ENCODE peak calls at places on chromosomes 3 and 15, in eight cellular contexts. A, T, I, M, H, L, F and Q are unnamed samples. For H3K4me1 and H3K9me3, the result is how much of the 10 kb centered on the place peaks cover.

GRCh38 chr3:42228796-42229195 is 37.2 kb downstream of the CCK start:
- DNase-seq in H (peak), A (no peak), I (no peak), L (no peak), T (no peak), M (no peak), F (peak), Q (no peak)

GRCh38 chr3:160577551-160578195 is 12.3 kb upstream of the KPNA4 start:
- DNase-seq in A (no peak), H (peak), I (no peak), T (no peak), M (no peak), F (no peak), L (no peak), Q (no peak)

GRCh38 chr3:16028604-16029003 is 145.9 kb upstream of the GALNT15 start:
- DNase-seq in L (no peak), M (no peak), F (peak), H (no peak), A (no peak), I (no peak), T (no peak), Q (no peak)

GRCh38 chr3:13009132-13009945 is 63.9 kb downstream of the IQSEC1 start:
- DNase-seq in T (peak), M (peak), F (no peak), H (no peak), L (peak), A (no peak), I (peak), Q (no peak)

GRCh38 chr3:65245133-65246076 is 557.6 kb upstream of the ADAMTS9 start:
- DNase-seq in H (peak), L (no peak), I (no peak), M (no peak), T (no peak), A (no peak), F (peak), Q (no peak)

GRCh38 chr3:98846101-98846500 is 55.4 kb downstream of the DCBLD2 start:
- DNase-seq in L (no peak), T (no peak), H (no peak), F (peak), M (no peak), I (no peak), A (no peak), Q (no peak)

GRCh38 chr3:133040696-133041523 is 2.7 kb downstream of the TMEM108 start:
- DNase-seq in A (peak), F (peak), M (peak), H (peak), L (peak), I (peak), T (peak), Q (no peak)

GRCh38 chr3:167520656-167521360 is 47.0 kb upstream of the SERPINI2 start:
- DNase-seq in I (no peak), M (no peak), T (no peak), H (no peak), L (no peak), F (no peak), A (no peak), Q (no peak)

GRCh38 chr15:94042163-94042954 is 189.0 kb upstream of the MCTP2 start:
- DNase-seq in H (no peak), M (no peak), T (no peak), F (peak), I (peak), L (no peak), A (no peak), Q (no peak)

GRCh38 chr3:42755681-42756578 is 17.1 kb downstream of the CCDC13 start:
- DNase-seq in A (peak), H (peak), M (no peak), T (no peak), I (no peak), L (peak), F (peak), Q (no peak)

GRCh38 chr3:174153875-174154274 is 705.3 kb upstream of the NAALADL2 start:
- DNase-seq in I (no peak), L (no peak), A (no peak), T (no peak), H (no peak), M (no peak), F (peak), Q (no peak)

GRCh38 chr3:66723231-66723630 is 222.4 kb upstream of the LRIG1 start:
- DNase-seq in I (no peak), A (no peak), T (no peak), F (peak), H (no peak), M (no peak), L (no peak), Q (no peak)

GRCh38 chr15:66613743-66614142 is 47.9 kb upstream of the LCTL start:
- DNase-seq in I (no peak), F (no peak), A (no peak), T (peak), H (no peak), M (no peak), L (no peak), Q (no peak)

GRCh38 chr3:63824309-63824708 is 5.2 kb downstream of the C3orf49 start:
- DNase-seq in M (no peak), A (no peak), H (peak), L (no peak), T (no peak), I (no peak), F (peak), Q (no peak)

GRCh38 chr3:35183915-35184675 is 455.2 kb upstream of the ARPP21 start:
- DNase-seq in F (no peak), T (no peak), M (no peak), I (no peak), H (no peak), A (no peak), L (no peak), Q (no peak)

GRCh38 chr15:52491460-52491859 is 37.2 kb downstream of the MYO5A start:
- DNase-seq in I (no peak), T (no peak), H (no peak), M (no peak), F (peak), L (no peak), A (no peak), Q (no peak)

GRCh38 chr3:191176038-191176437 is 23.0 kb upstream of the OSTN start:
- DNase-seq in A (no peak), F (no peak), L (no peak), H (no peak), I (no peak), M (no peak), T (no peak), Q (no peak)

GRCh38 chr3:138817685-138818084 is 17.0 kb downstream of the PIK3CB start:
- DNase-seq in A (no peak), I (no peak), L (no peak), H (no peak), F (no peak), M (no peak), T (no peak), Q (no peak)

GRCh38 chr3:29201609-29202008 is 79.3 kb upstream of the RBMS3 start:
- DNase-seq in I (no peak), T (no peak), F (no peak), H (no peak), A (no peak), M (no peak), L (no peak), Q (no peak)

GRCh38 chr15:92809880-92810361 is 90.2 kb upstream of the CHD2 start:
- DNase-seq in M (no peak), T (no peak), A (no peak), F (peak), H (peak), I (peak), L (peak), Q (no peak)

GRCh38 chr3:4030567-4030966 is 231.3 kb downstream of the LRRN1 start:
- DNase-seq in M (no peak), T (no peak), A (no peak), L (no peak), I (no peak), H (no peak), F (no peak), Q (no peak)

GRCh38 chr3:14204605-14205284 is 26.1 kb downstream of the LSM3 start:
- DNase-seq in T (no peak), I (no peak), H (no peak), A (no peak), M (peak), F (peak), L (peak), Q (no peak)

GRCh38 chr3:66938338-66938963 is 59.7 kb upstream of the KBTBD8 start:
- DNase-seq in I (peak), F (peak), M (no peak), T (no peak), L (peak), A (peak), H (peak), Q (no peak)

GRCh38 chr3:116051040-116051439 is 394.2 kb downstream of the LSAMP start:
- DNase-seq in H (no peak), M (peak), F (no peak), I (no peak), L (no peak), A (no peak), T (no peak), Q (no peak)

GRCh38 chr3:191499307-191500125 is 38.6 kb downstream of the PYDC2 start:
- DNase-seq in H (peak), F (peak), M (peak), T (no peak), I (peak), A (peak), L (peak), Q (no peak)

GRCh38 chr3:149476135-149476684 is 1.7 kb downstream of the TM4SF4 start:
- DNase-seq in I (no peak), F (no peak), T (no peak), H (no peak), L (no peak), A (no peak), M (no peak), Q (no peak)

GRCh38 chr3:49803464-49804140 is 541 bp downstream of the INKA1 start:
- DNase-seq in F (peak), A (peak), M (peak), L (peak), H (peak), I (no peak), T (peak), Q (no peak)

GRCh38 chr3:71185733-71186455 is 397.6 kb downstream of the FOXP1 start:
- DNase-seq in F (peak), L (peak), M (no peak), A (no peak), I (peak), T (no peak), H (peak), Q (no peak)

GRCh38 chr3:42213417-42213816 is 52.6 kb downstream of the CCK start:
- DNase-seq in I (peak), M (no peak), T (no peak), A (no peak), L (peak), F (no peak), H (no peak), Q (no peak)

GRCh38 chr3:197171481-197172067 is 126.8 kb downstream of the DLG1 start:
- DNase-seq in T (no peak), H (peak), A (no peak), L (no peak), M (no peak), I (no peak), F (peak), Q (no peak)

GRCh38 chr15:61057830-61058529 is 171.1 kb downstream of the RORA start:
- DNase-seq in I (no peak), L (no peak), F (peak), H (no peak), A (no peak), T (no peak), M (no peak), Q (no peak)

GRCh38 chr3:194282436-194283122 is 68.5 kb downstream of the CPN2 start:
- DNase-seq in H (no peak), T (peak), L (peak), I (no peak), M (peak), A (peak), F (no peak), Q (no peak)

GRCh38 chr3:72186485-72186864 is 401.5 kb upstream of the PROK2 start:
- DNase-seq in M (no peak), L (no peak), I (no peak), A (no peak), T (no peak), F (peak), H (peak), Q (no peak)

GRCh38 chr15:58517252-58517681 is 85.5 kb downstream of the LIPC start:
- DNase-seq in H (no peak), F (no peak), M (no peak), T (no peak), I (no peak), A (no peak), L (no peak), Q (no peak)

GRCh38 chr3:188171682-188172467 is 17.9 kb downstream of the LPP start:
- DNase-seq in A (no peak), F (no peak), I (no peak), H (no peak), M (no peak), L (no peak), T (no peak), Q (no peak)
- H3K27ac ChIP-seq in A (no peak), F (no peak), I (peak), H (no peak), M (peak), L (peak), T (no peak), Q (no peak)

DNA sequence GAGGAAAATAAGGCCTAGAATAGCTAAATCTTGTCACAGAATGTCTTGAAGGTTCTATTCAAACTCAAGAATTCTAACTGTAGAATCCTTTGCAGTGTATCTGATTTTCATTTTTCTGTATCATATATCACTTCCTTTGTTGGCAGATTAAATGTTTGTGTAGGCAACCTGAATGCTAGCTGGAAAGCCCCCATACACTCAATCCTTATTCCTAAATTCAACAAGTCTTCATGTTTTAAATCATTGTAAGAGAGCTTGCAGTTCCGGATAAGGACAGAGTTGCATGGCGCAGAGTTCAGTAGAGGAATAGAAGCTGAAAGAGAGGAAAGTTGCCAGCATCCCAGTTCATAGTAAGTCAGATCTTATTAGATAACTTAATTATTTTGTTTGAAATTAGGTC is 242.0 kb upstream of the SEMA6D start:
- DNase-seq in A (no peak), H (no peak), F (no peak), M (no peak), T (no peak), I (no peak), L (no peak), Q (no peak)
- H3K4me1 ChIP-seq in A (under half), H (under half), F (under half), M (under half), T (under half), I (under half), L (under half), Q (under half)

GRCh38 chr3:31654998-31655397 is 122.3 kb downstream of the STT3B start:
- DNase-seq in I (no peak), H (no peak), T (no peak), F (no peak), M (no peak), L (no peak), A (no peak), Q (no peak)

GRCh38 chr3:31652296-31652695 is 119.6 kb downstream of the STT3B start:
- DNase-seq in L (no peak), F (no peak), T (no peak), M (no peak), I (no peak), A (no peak), H (no peak), Q (no peak)

GRCh38 chr3:31648286-31648968 is 115.7 kb downstream of the STT3B start:
- DNase-seq in L (no peak), I (no peak), M (no peak), A (no peak), H (no peak), F (no peak), T (no peak), Q (no peak)

GRCh38 chr3:31659246-31659645 is 126.5 kb downstream of the STT3B start:
- DNase-seq in F (no peak), L (no peak), I (no peak), T (no peak), H (no peak), A (no peak), M (no peak), Q (no peak)

DNA sequence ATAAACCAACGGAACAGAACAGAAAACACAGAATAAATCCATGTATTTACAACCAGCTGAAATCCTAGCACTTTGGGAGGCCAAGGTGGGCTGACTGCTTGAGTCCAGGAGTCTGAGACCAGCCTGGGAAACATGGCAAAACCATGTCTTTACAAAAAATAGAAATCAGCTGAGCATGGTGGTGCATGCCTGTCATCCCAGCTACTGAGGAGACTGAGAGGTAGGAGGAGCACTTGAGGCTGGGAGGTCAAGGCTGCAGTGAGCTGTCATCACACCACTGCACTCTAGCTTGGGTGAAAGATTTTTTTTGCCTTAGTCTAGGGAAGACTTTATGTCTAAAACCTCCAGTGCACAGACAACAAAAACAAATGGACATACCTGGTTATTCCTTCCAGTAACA is 120.7 kb downstream of the STT3B start:
- DNase-seq in I (no peak), T (no peak), M (no peak), F (no peak), H (no peak), A (no peak), L (no peak), Q (no peak)
- H3K9me3 ChIP-seq in I (under half), T (half or more), M (under half), F (under half), H (under half), A (under half), L (half or more), Q (half or more)

DNA sequence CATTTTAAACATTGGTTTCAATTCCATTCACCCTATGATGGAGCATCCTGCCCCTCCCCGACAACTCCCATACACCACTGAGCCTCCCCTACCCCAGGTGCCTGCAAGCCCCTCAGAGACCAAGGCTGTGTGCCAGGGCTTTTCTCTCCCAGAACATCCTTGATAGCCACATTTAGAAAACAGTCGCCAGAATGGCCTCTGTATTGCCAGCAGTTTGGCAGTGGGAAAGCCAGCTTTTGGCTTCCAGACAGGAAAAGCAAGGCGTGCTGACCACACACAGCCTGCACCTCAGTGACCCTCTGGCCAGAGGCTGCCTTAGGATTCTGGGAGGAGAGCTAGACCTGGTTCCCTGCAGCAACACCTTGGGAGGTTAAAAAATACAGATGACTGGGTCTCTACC is 18.2 kb upstream of the HRH1 start:
- DNase-seq in M (no peak), F (peak), T (no peak), A (no peak), I (no peak), H (peak), L (no peak), Q (no peak)
- H3K27ac ChIP-seq in M (peak), F (peak), T (no peak), A (no peak), I (peak), H (peak), L (peak), Q (peak)

DNA sequence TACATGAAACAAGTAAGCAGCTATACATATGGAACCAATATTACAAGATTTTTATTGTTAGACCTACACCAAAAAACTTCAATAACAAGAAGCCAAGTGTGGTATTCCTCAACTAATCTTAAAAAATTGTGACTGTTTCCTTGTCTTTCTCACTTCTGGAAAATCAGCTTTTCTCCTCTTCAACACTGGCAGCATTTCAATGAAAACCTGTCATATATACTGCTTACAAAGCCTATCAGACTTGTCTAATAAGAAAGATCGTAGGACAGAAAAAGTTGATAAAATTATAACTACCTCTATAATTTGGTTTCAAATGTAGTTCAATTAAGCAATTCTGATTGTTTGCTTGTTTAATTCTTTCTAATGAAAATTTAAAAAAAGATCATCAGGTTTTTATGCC is 55.1 kb downstream of the CBLB start:
- DNase-seq in M (no peak), F (no peak), T (no peak), L (no peak), H (no peak), A (no peak), I (no peak), Q (no peak)
- H3K4me1 ChIP-seq in M (half or more), F (half or more), T (under half), L (under half), H (under half), A (under half), I (under half), Q (under half)

GRCh38 chr3:20608054-20608738 is 422.2 kb upstream of the SGO1 start:
- DNase-seq in L (no peak), I (no peak), A (no peak), F (no peak), T (no peak), H (no peak), M (no peak), Q (no peak)
- H3K9me3 ChIP-seq in L (under half), I (under half), A (under half), F (under half), T (under half), H (under half), M (under half), Q (under half)

GRCh38 chr15:99387769-99388168 is 136.5 kb downstream of the LRRC28 start:
- DNase-seq in H (no peak), T (no peak), I (no peak), F (no peak), A (no peak), M (no peak), L (no peak), Q (no peak)
- H3K27ac ChIP-seq in H (no peak), T (no peak), I (no peak), F (no peak), A (no peak), M (no peak), L (no peak), Q (no peak)

GRCh38 chr15:68789921-68790575 is 30.6 kb downstream of the ANP32A start:
- DNase-seq in A (peak), F (peak), H (no peak), M (peak), T (no peak), L (no peak), I (no peak), Q (no peak)

GRCh38 chr15:68786753-68787152 is 33.9 kb downstream of the ANP32A start:
- DNase-seq in T (no peak), L (no peak), A (no peak), I (no peak), F (no peak), M (no peak), H (no peak), Q (no peak)

GRCh38 chr15:68789041-68789920 is 31.4 kb downstream of the ANP32A start:
- DNase-seq in T (no peak), F (no peak), M (no peak), H (peak), A (no peak), I (no peak), L (no peak), Q (no peak)

GRCh38 chr15:68788265-68788624 is 32.5 kb downstream of the ANP32A start:
- DNase-seq in F (no peak), A (no peak), M (no peak), T (no peak), I (no peak), H (no peak), L (no peak), Q (no peak)

GRCh38 chr15:68787609-68788264 is 33.0 kb downstream of the ANP32A start:
- DNase-seq in A (no peak), L (peak), H (peak), T (peak), M (no peak), F (no peak), I (peak), Q (no peak)
- H3K4me1 ChIP-seq in A (under half), L (under half), H (under half), T (half or more), M (half or more), F (under half), I (under half), Q (under half)